ENCODE peak calls at places on chromosome 1, in six cellular contexts. M, U, V, Q, F and R are unnamed samples.

GRCh38 chr1:204348722-204349121 is 11.0 kb downstream of the PLEKHA6 start:
- DNase-seq in M (peak; percentile 69), F (no peak), Q (peak; percentile 36), U (no peak), V (peak; percentile 87), R (peak; percentile 53)

GRCh38 chr1:36174716-36175115 is 18.8 kb downstream of the MAP7D1 start:
- DNase-seq in F (no peak), U (no peak), M (no peak), Q (no peak), V (no peak), R (peak; percentile 59)

GRCh38 chr1:10939654-10940450 is 72.6 kb upstream of the TARDBP start:
- DNase-seq in Q (peak; percentile 85), U (peak; percentile 90), M (peak; percentile 22), F (no peak), V (no peak), R (no peak)

GRCh38 chr1:56920551-56920950 is 45.3 kb downstream of the C8B start:
- DNase-seq in Q (no peak), F (no peak), M (no peak), U (no peak), V (no peak), R (no peak)

GRCh38 chr1:57475366-57475765 is 51.5 kb upstream of the DAB1 start:
- DNase-seq in M (no peak), V (no peak), U (no peak), Q (no peak), F (no peak), R (no peak)

GRCh38 chr1:207494171-207494570 is 1.8 kb upstream of the CR1 start:
- DNase-seq in Q (no peak), M (no peak), F (no peak), V (no peak), U (no peak), R (no peak)

GRCh38 chr1:33819290-33819912 is 44.5 kb upstream of the HMGB4 start:
- DNase-seq in V (no peak), U (no peak), F (no peak), Q (no peak), M (no peak), R (no peak)

GRCh38 chr1:209590405-209590804 is 6.9 kb downstream of the CAMK1G start:
- DNase-seq in M (peak; percentile 39), Q (no peak), V (no peak), U (no peak), F (no peak), R (peak; percentile 14)

GRCh38 chr1:209355415-209355814 is 228.1 kb upstream of the CAMK1G start:
- DNase-seq in M (no peak), Q (no peak), U (no peak), V (no peak), F (no peak), R (no peak)

GRCh38 chr1:76547916-76548315 is 319.4 kb upstream of the ST6GALNAC5 start:
- DNase-seq in U (no peak), V (no peak), F (no peak), M (peak; percentile 0), Q (no peak), R (peak; percentile 28)

GRCh38 chr1:183227963-183228649 is 42.0 kb downstream of the LAMC2 start:
- DNase-seq in V (peak; percentile 42), F (no peak), M (peak; percentile 51), Q (peak; percentile 71), U (peak; percentile 61), R (peak; percentile 26)

GRCh38 chr1:246687002-246687401 is 37.2 kb upstream of the SCCPDH start:
- DNase-seq in V (no peak), Q (no peak), F (no peak), U (no peak), M (no peak), R (no peak)

GRCh38 chr1:193520472-193520871 is 334.1 kb upstream of the B3GALT2 start:
- DNase-seq in M (peak; percentile 6), U (no peak), Q (no peak), F (no peak), V (no peak), R (no peak)

GRCh38 chr1:52152976-52153375 is 11.1 kb downstream of the ZFYVE9 start:
- DNase-seq in M (peak; percentile 27), U (no peak), V (no peak), Q (no peak), F (no peak), R (no peak)

GRCh38 chr1:68164970-68165369 is 67.4 kb downstream of the WLS start:
- DNase-seq in V (no peak), F (no peak), M (no peak), Q (no peak), U (no peak), R (no peak)